ENCODE peak calls at places on chromosomes 12 and 14, in six cellular contexts. L is endothelial cell, A is AG04449, Q is mesothelial cell of epicardium, T is breast epithelium, C is GM06990. B is an unnamed sample.

GRCh38 chr12:46212108-46212982 is 56.5 kb downstream of the SLC38A1 start:
- DNase-seq in Q (no peak), T (no peak), L (no peak), A (no peak), C (no peak), B (no peak)

GRCh38 chr14:100778078-100778927 is 47.6 kb upstream of the MEG3 start:
- DNase-seq in L (no peak), C (no peak), A (no peak), Q (no peak), T (no peak), B (no peak)

GRCh38 chr12:52400906-52401305 is 5.2 kb downstream of the KRT82 start:
- DNase-seq in C (no peak), L (no peak), Q (no peak), A (no peak), T (no peak), B (no peak)

GRCh38 chr12:24996102-24996797 is 47.3 kb upstream of the BCAT1 start:
- DNase-seq in L (no peak), A (no peak), Q (no peak), C (no peak), T (no peak), B (no peak)

GRCh38 chr12:27549231-27549800 is 25.3 kb downstream of the PPFIBP1 start:
- DNase-seq in T (no peak), Q (no peak), L (no peak), A (no peak), C (no peak), B (no peak)

GRCh38 chr12:11836282-11836963 is 186.9 kb downstream of the ETV6 start:
- DNase-seq in A (no peak), Q (no peak), C (peak; percentile 88), L (no peak), T (no peak), B (peak; percentile 77)

GRCh38 chr12:24905431-24905830 is 43.5 kb downstream of the BCAT1 start:
- DNase-seq in C (no peak), L (no peak), Q (no peak), A (no peak), T (no peak), B (no peak)

GRCh38 chr14:91327201-91327600 is 82.7 kb upstream of the GPR68 start:
- DNase-seq in C (no peak), A (no peak), L (no peak), Q (no peak), T (no peak), B (no peak)

GRCh38 chr12:119594772-119595445 is 1.3 kb downstream of the TMEM233 start:
- DNase-seq in A (no peak), L (peak; percentile 61), T (no peak), C (no peak), Q (no peak), B (peak; percentile 6)

GRCh38 chr14:72638021-72638420 is 255.9 kb downstream of the DPF3 start:
- DNase-seq in L (no peak), C (no peak), A (peak; percentile 68), Q (no peak), T (no peak), B (no peak)

GRCh38 chr12:96078281-96078761 is 42.9 kb upstream of the LTA4H start:
- DNase-seq in L (no peak), C (no peak), A (no peak), T (peak; percentile 26), Q (no peak), B (no peak)

GRCh38 chr12:5200276-5201087 is 156.8 kb downstream of the KCNA5 start:
- DNase-seq in C (peak; percentile 18), A (no peak), T (peak; percentile 20), Q (peak; percentile 47), L (peak; percentile 90), B (peak; percentile 66)

GRCh38 chr12:122903704-122904034 is 7.7 kb upstream of the VPS37B start:
- DNase-seq in T (no peak), A (no peak), C (no peak), L (no peak), Q (no peak), B (no peak)

GRCh38 chr14:36658091-36659009 is 3.3 kb upstream of the PAX9 start:
- DNase-seq in L (no peak), Q (no peak), A (no peak), C (no peak), T (no peak), B (no peak)

GRCh38 chr14:36659010-36659821 is 2.4 kb upstream of the PAX9 start:
- DNase-seq in A (no peak), Q (no peak), T (no peak), L (no peak), C (no peak), B (no peak)

GRCh38 chr14:36656769-36657408 is 4.8 kb upstream of the PAX9 start:
- DNase-seq in T (no peak), C (no peak), L (no peak), A (no peak), Q (no peak), B (no peak)

GRCh38 chr14:36655963-36656768 is 5.5 kb upstream of the PAX9 start:
- DNase-seq in C (no peak), T (no peak), L (peak; percentile 75), Q (no peak), A (no peak), B (peak; percentile 55)

GRCh38 chr14:36657409-36658090 is 4.1 kb upstream of the PAX9 start:
- DNase-seq in A (no peak), C (no peak), Q (no peak), L (no peak), T (no peak), B (no peak)
- TF ChIP-seq CTCF in A (no peak), C (no peak), Q (no peak), L (no peak), T (no peak), B (no peak)

GRCh38 chr12:56645717-56646446 is at the start of gene ATP5F1B:
- DNase-seq in Q (peak; percentile 83), C (peak; percentile 90), L (peak; percentile 82), T (peak; percentile 98), A (peak; percentile 100), B (peak; percentile 97)

GRCh38 chr12:56644654-56645053 is 1.1 kb downstream of the ATP5F1B start:
- DNase-seq in Q (no peak), L (no peak), T (no peak), C (no peak), A (no peak), B (no peak)

GRCh38 chr12:56645201-56645716 is 525 bp downstream of the ATP5F1B start:
- DNase-seq in L (peak; percentile 17), C (peak; percentile 29), A (no peak), T (no peak), Q (no peak), B (no peak)
- TF ChIP-seq CTCF in L (no peak), C (no peak), A (no peak), T (peak; percentile 19), Q (no peak), B (no peak)

GRCh38 chr12:54689984-54690383 is 41.8 kb upstream of the DCD start:
- DNase-seq in Q (no peak), L (no peak), A (no peak), C (no peak), T (no peak), B (no peak)
- TF ChIP-seq CTCF in Q (no peak), L (no peak), A (no peak), C (peak; percentile 49), T (no peak), B (no peak)

GRCh38 chr12:69630191-69630590 is 19.5 kb upstream of the LRRC10 start:
- DNase-seq in Q (no peak), L (no peak), T (no peak), A (no peak), C (no peak), B (no peak)

GRCh38 chr12:69633061-69633460 is 22.4 kb upstream of the LRRC10 start:
- DNase-seq in L (no peak), Q (no peak), T (no peak), A (no peak), C (no peak), B (no peak)
- TF ChIP-seq CTCF in L (no peak), Q (no peak), T (no peak), A (no peak), C (peak; percentile 27), B (peak; percentile 27)

DNA sequence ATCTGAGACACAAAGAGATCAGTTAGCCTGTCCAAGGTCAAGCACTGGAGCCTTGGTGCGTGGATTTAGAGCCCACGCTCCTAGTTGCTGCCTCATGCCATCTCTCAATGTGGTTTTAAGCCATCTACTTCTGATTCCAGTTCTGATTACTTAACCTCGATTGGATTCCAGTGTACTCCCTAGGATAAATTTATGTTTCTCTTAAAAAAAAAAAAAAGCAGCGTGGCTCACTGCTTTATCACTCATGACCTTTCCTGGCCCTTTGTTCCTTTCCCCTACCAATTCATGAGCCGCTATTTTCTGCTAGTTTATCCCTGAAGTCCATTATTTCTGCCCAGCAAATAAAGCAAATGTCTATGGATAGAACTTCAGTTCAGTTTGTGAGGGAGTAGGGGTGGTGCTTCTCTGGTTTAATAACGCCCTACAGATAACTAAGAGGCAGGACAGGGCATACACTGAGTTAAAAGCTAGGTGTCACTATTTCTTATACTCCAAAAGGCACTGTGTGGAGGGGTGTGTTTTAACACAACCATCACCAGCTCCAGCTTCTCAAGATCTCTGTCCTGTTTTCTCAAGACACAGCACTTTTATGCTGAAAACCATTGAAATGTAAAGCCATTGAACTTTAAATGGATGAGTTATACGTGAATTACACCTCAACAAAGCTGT is 9.8 kb upstream of the PARP11 start:
- DNase-seq in T (no peak), C (no peak), L (no peak), Q (no peak), A (no peak), B (no peak)
- TF ChIP-seq CTCF in T (no peak), C (peak; percentile 45), L (peak; percentile 27), Q (no peak), A (peak; percentile 4), B (peak; percentile 25)

GRCh38 chr12:54211920-54212319 is 23.1 kb upstream of the SMUG1 start:
- DNase-seq in A (no peak), C (no peak), L (no peak), Q (no peak), T (no peak), B (no peak)

GRCh38 chr12:54215990-54216579 is 27.3 kb upstream of the SMUG1 start:
- DNase-seq in C (peak; percentile 67), T (no peak), L (no peak), A (no peak), Q (no peak), B (peak; percentile 87)

GRCh38 chr12:54210400-54210790 is 21.6 kb upstream of the SMUG1 start:
- DNase-seq in A (no peak), Q (no peak), L (no peak), T (no peak), C (no peak), B (no peak)

GRCh38 chr12:54214553-54215374 is 26.0 kb upstream of the SMUG1 start:
- DNase-seq in A (no peak), C (peak; percentile 84), Q (peak; percentile 87), T (peak; percentile 66), L (peak; percentile 98), B (peak; percentile 95)

GRCh38 chr12:54213084-54213483 is 24.3 kb upstream of the SMUG1 start:
- DNase-seq in T (no peak), A (no peak), L (no peak), C (no peak), Q (no peak), B (no peak)
- TF ChIP-seq CTCF in T (no peak), A (peak; percentile 32), L (no peak), C (no peak), Q (no peak), B (no peak)